ENCODE peak calls at places on chromosomes 11 and 22, in nine cellular contexts. B is psoas muscle; F is right lobe of liver; Q is ovary; A is lower lobe of right lung; G is CD8-positive, alpha-beta T cell; U is uterus; E is tibial nerve; S is A549. W is an unnamed sample.

GRCh38 chr11:120715239-120715638 is 203.7 kb downstream of the GRIK4 start:
- DNase-seq in U (no peak), A (no peak), B (no peak), G (no peak), Q (no peak), E (no peak), F (no peak), S (peak; percentile 4), W (no peak)

GRCh38 chr22:46360891-46361290 is 25.4 kb downstream of the TRMU start:
- DNase-seq in U (no peak), S (no peak), G (no peak), F (peak; percentile 28), Q (no peak), E (no peak), A (peak; percentile 30), B (no peak), W (no peak)

GRCh38 chr11:101880208-101880607 is 34.6 kb upstream of the CEP126 start:
- DNase-seq in A (no peak), U (no peak), B (no peak), G (no peak), F (no peak), S (peak; percentile 81), Q (no peak), E (no peak), W (no peak)

GRCh38 chr22:44764974-44765373 is 12.6 kb downstream of the ARHGAP8 start:
- DNase-seq in S (no peak), Q (no peak), A (no peak), F (no peak), U (no peak), B (no peak), E (no peak), G (no peak), W (no peak)

GRCh38 chr22:45238431-45239377 is 2.0 kb downstream of the KIAA0930 start:
- DNase-seq in E (no peak), G (no peak), B (no peak), A (no peak), Q (no peak), F (no peak), U (no peak), S (no peak), W (no peak)

GRCh38 chr11:61897387-61898246 is 6.3 kb upstream of the FADS3 start:
- DNase-seq in Q (peak; percentile 74), F (peak; percentile 73), B (peak; percentile 86), U (peak; percentile 83), G (peak; percentile 81), E (peak; percentile 79), S (peak; percentile 72), A (peak; percentile 83), W (peak; percentile 74)

GRCh38 chr11:43969543-43969942 is 27.1 kb downstream of the C11orf96 start:
- DNase-seq in E (no peak), F (no peak), Q (no peak), B (no peak), U (peak; percentile 15), A (no peak), S (no peak), G (no peak), W (no peak)

GRCh38 chr11:45665933-45666647 is 668 bp upstream of the CHST1 start:
- DNase-seq in G (no peak), B (peak; percentile 75), F (peak; percentile 36), A (no peak), U (no peak), S (peak; percentile 14), E (peak; percentile 28), Q (no peak), W (no peak)

GRCh38 chr11:46969379-46969778 is 32.8 kb downstream of the CSTPP1 start:
- DNase-seq in F (no peak), G (no peak), S (no peak), U (no peak), E (no peak), B (no peak), Q (no peak), A (no peak), W (no peak)

GRCh38 chr11:6214530-6214929 is 9.2 kb downstream of the C11orf42 start:
- DNase-seq in E (no peak), F (no peak), Q (no peak), U (no peak), A (no peak), G (no peak), B (no peak), S (no peak), W (no peak)

GRCh38 chr22:24153959-24154358 is 27.3 kb upstream of the SUSD2 start:
- DNase-seq in S (no peak), E (no peak), U (no peak), Q (no peak), F (no peak), G (peak; percentile 28), A (no peak), B (no peak), W (no peak)

GRCh38 chr11:111765320-111765983 is 737 bp downstream of the PPP2R1B start:
- DNase-seq in F (no peak), G (no peak), A (no peak), E (peak; percentile 15), S (no peak), U (no peak), B (no peak), Q (no peak), W (no peak)

GRCh38 chr22:47692811-47693210 is 930.4 kb downstream of the TBC1D22A start:
- DNase-seq in B (no peak), S (no peak), G (no peak), E (no peak), U (no peak), A (no peak), Q (no peak), F (no peak), W (no peak)

GRCh38 chr22:47696776-47697175 is 934.3 kb downstream of the TBC1D22A start:
- DNase-seq in Q (no peak), G (no peak), U (no peak), E (no peak), S (no peak), F (no peak), B (no peak), A (no peak), W (no peak)

GRCh38 chr22:47693606-47694005 is 931.2 kb downstream of the TBC1D22A start:
- DNase-seq in A (no peak), B (no peak), G (no peak), E (no peak), U (no peak), F (no peak), Q (no peak), S (no peak), W (no peak)

GRCh38 chr22:47694536-47694935 is 932.1 kb downstream of the TBC1D22A start:
- DNase-seq in S (no peak), B (no peak), U (no peak), E (no peak), A (no peak), Q (no peak), G (no peak), F (no peak), W (no peak)

GRCh38 chr22:47695176-47695575 is 932.7 kb downstream of the TBC1D22A start:
- DNase-seq in S (no peak), Q (no peak), U (no peak), E (no peak), G (no peak), B (no peak), F (no peak), A (no peak), W (no peak)
- TF ChIP-seq CTCF in S (no peak), Q (no peak), U (no peak), E (no peak), G (no peak), B (no peak), F (no peak), A (no peak), W (no peak)

GRCh38 chr11:114610550-114610949 is 15.0 kb upstream of the NXPE4 start:
- DNase-seq in S (no peak), E (no peak), B (no peak), G (no peak), U (no peak), A (no peak), F (no peak), Q (no peak), W (no peak)
- H3K9me3 ChIP-seq in S (no peaks in the 10 kb centered on the region), E (no peaks in the 10 kb centered on the region), B (no peaks in the 10 kb centered on the region), G (no peaks in the 10 kb centered on the region), U (no peaks in the 10 kb centered on the region), A (no peaks in the 10 kb centered on the region), F (no peaks in the 10 kb centered on the region), Q (peaks cover 7% of the 10 kb centered on the region), W (no peaks in the 10 kb centered on the region)

DNA sequence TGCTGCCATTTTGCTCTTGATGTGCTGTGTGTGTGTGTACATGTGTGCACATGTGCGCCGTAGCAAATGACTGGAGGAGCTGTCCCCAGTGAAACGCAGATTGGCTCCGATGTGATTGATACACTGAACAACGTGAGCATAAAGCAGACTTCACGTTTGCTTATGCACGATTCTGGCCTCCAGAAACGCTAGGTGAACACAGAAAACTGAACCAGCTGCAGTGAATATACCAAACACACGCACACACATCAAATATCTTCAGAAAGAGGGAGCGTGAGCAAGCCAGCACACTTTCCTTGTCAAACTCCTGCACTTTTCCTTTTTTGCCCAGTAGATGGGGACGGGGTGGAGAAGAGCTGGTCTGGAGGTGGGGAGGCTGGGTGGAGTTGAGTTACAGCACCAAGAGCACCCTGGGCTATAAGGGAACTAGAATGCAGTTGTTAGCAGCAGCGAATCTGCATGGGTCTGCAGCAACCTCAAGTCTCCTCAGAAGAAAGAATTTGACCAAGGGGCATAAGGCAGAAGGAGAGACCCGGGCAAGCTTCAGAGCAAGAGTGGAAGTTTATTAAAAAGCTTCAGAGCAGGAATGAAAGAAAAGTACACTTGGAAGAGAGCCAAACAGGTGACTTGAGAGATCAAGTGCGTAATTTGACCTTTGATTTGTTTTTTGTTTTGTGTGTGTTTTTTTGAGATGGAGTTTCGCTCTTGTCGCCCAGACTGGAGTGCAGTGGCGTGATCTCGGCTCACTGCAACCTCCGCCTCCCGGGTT is 77.8 kb upstream of the CADM1 start:
- DNase-seq in F (no peak), E (no peak), Q (no peak), A (no peak), B (no peak), S (peak; percentile 9), U (no peak), G (no peak), W (no peak)
- TF ChIP-seq CTCF in F (no peak), E (no peak), Q (no peak), A (no peak), B (no peak), S (no peak), U (no peak), G (no peak), W (no peak)

GRCh38 chr22:48491451-48491941 is 1336.2 kb downstream of the BRD1 start:
- DNase-seq in Q (no peak), G (no peak), U (peak; percentile 10), E (no peak), A (no peak), B (no peak), F (peak; percentile 30), S (peak; percentile 56), W (no peak)

GRCh38 chr22:48488611-48489456 is 1338.8 kb downstream of the BRD1 start:
- DNase-seq in S (no peak), F (peak; percentile 35), A (no peak), B (no peak), Q (no peak), E (no peak), U (no peak), G (no peak), W (no peak)

GRCh38 chr22:48490513-48491411 is 1336.9 kb downstream of the BRD1 start:
- DNase-seq in E (no peak), S (peak; percentile 25), G (no peak), A (no peak), U (peak; percentile 10), Q (no peak), B (no peak), F (peak; percentile 31), W (no peak)

GRCh38 chr22:48488149-48488551 is 1339.5 kb downstream of the BRD1 start:
- DNase-seq in B (no peak), F (no peak), Q (no peak), U (no peak), S (peak; percentile 37), G (no peak), A (no peak), E (no peak), W (no peak)

GRCh38 chr22:48489551-48490512 is 1337.8 kb downstream of the BRD1 start:
- DNase-seq in A (no peak), S (no peak), E (no peak), G (no peak), B (no peak), Q (no peak), F (peak; percentile 33), U (peak; percentile 5), W (no peak)
- H3K9me3 ChIP-seq in A (no peaks in the 10 kb centered on the region), S (no peaks in the 10 kb centered on the region), E (no peaks in the 10 kb centered on the region), G (no peaks in the 10 kb centered on the region), B (no peaks in the 10 kb centered on the region), Q (no peaks in the 10 kb centered on the region), F (no peaks in the 10 kb centered on the region), U (no peaks in the 10 kb centered on the region), W (no peaks in the 10 kb centered on the region)

W was measured in CD4-positive, alpha-beta T cell.